ENCODE peak calls at places on chromosomes 11 and 22, in six cellular contexts. E, N, T, U, K and F are unnamed samples.

GRCh38 chr11:75273989-75274391 is 33.4 kb downstream of the TPBGL start:
- DNase-seq in E (no peak), T (no peak), K (no peak), U (peak; percentile 22), N (no peak), F (no peak)

GRCh38 chr11:87300640-87301381 is 263.1 kb downstream of the TMEM135 start:
- DNase-seq in T (peak; percentile 7), U (no peak), E (peak; percentile 25), N (no peak), K (no peak), F (no peak)

GRCh38 chr11:85779956-85780640 is 30.8 kb downstream of the SYTL2 start:
- DNase-seq in T (peak; percentile 41), K (no peak), E (no peak), U (no peak), N (no peak), F (no peak)

GRCh38 chr11:72591785-72592490 is 82.3 kb downstream of the PDE2A start:
- DNase-seq in K (no peak), E (no peak), T (no peak), U (no peak), N (no peak), F (no peak)

GRCh38 chr22:33393432-33393831 is 335.3 kb upstream of the SYN3 start:
- DNase-seq in K (no peak), E (no peak), N (no peak), U (no peak), T (no peak), F (no peak)

GRCh38 chr11:88292156-88292844 is 45.2 kb downstream of the CTSC start:
- DNase-seq in U (peak; percentile 54), K (no peak), E (peak; percentile 58), T (peak; percentile 31), N (no peak), F (no peak)

GRCh38 chr11:101327908-101328307 is 198.3 kb upstream of the PGR start:
- DNase-seq in K (no peak), E (no peak), T (no peak), U (no peak), N (no peak), F (no peak)

GRCh38 chr11:76303399-76303798 is 77.5 kb downstream of the THAP12 start:
- DNase-seq in E (no peak), N (no peak), K (no peak), T (no peak), U (no peak), F (no peak)

GRCh38 chr11:129041611-129042018 is 98.9 kb upstream of the TP53AIP1 start:
- DNase-seq in N (no peak), K (no peak), T (no peak), U (no peak), E (no peak), F (no peak)

GRCh38 chr22:28268845-28269244 is 349.8 kb upstream of the PITPNB start:
- DNase-seq in T (no peak), U (no peak), N (no peak), K (no peak), E (no peak), F (no peak)

GRCh38 chr22:50305658-50306566 is 1.5 kb downstream of the PLXNB2 start:
- DNase-seq in E (peak; percentile 89), T (peak; percentile 85), U (peak; percentile 88), K (peak; percentile 36), N (no peak), F (peak; percentile 90)

GRCh38 chr11:110912437-110912836 is 200.2 kb upstream of the ARHGAP20 start:
- DNase-seq in N (no peak), T (no peak), K (no peak), E (no peak), U (no peak), F (no peak)

GRCh38 chr11:38315151-38315550 is 1717.1 kb upstream of the RAG2 start:
- DNase-seq in N (no peak), E (no peak), T (no peak), U (no peak), K (no peak), F (no peak)

GRCh38 chr11:390175-390574 is 3.8 kb upstream of the PKP3 start:
- DNase-seq in K (no peak), U (peak; percentile 64), T (no peak), E (peak; percentile 55), N (no peak), F (no peak)

GRCh38 chr11:44030276-44030932 is 17.4 kb upstream of the ACCSL start:
- DNase-seq in N (peak; percentile 45), E (no peak), U (no peak), K (no peak), T (no peak), F (peak; percentile 78)

GRCh38 chr11:970319-970871 is 44.7 kb downstream of the AP2A2 start:
- DNase-seq in E (no peak), U (no peak), N (no peak), T (no peak), K (no peak), F (no peak)

GRCh38 chr22:27394806-27395404 is 406.7 kb downstream of the MN1 start:
- DNase-seq in U (no peak), E (no peak), T (no peak), N (no peak), K (no peak), F (no peak)

GRCh38 chr11:20162824-20163777 is 2.8 kb upstream of the DBX1 start:
- DNase-seq in U (no peak), E (no peak), K (no peak), N (peak; percentile 79), T (peak; percentile 24), F (no peak)

GRCh38 chr22:49366437-49366836 is 461.2 kb downstream of the BRD1 start:
- DNase-seq in E (no peak), N (no peak), T (no peak), K (no peak), U (peak; percentile 13), F (no peak)

GRCh38 chr22:35580351-35581022 is 36.6 kb downstream of the MB start:
- DNase-seq in K (no peak), E (no peak), U (no peak), N (no peak), T (no peak), F (no peak)

GRCh38 chr11:71192629-71193028 is 59.7 kb downstream of the SHANK2 start:
- DNase-seq in K (no peak), U (no peak), T (no peak), N (no peak), E (no peak), F (no peak)

GRCh38 chr11:71190551-71190950 is 61.8 kb downstream of the SHANK2 start:
- DNase-seq in N (no peak), K (no peak), U (no peak), E (no peak), T (no peak), F (no peak)

GRCh38 chr11:71188886-71189767 is 63.2 kb downstream of the SHANK2 start:
- DNase-seq in E (no peak), N (no peak), K (no peak), T (no peak), U (no peak), F (no peak)

GRCh38 chr11:71189768-71190315 is 62.5 kb downstream of the SHANK2 start:
- DNase-seq in N (no peak), U (no peak), T (no peak), K (no peak), E (no peak), F (no peak)

GRCh38 chr11:71191201-71191600 is 61.2 kb downstream of the SHANK2 start:
- DNase-seq in E (no peak), T (no peak), N (no peak), U (no peak), K (no peak), F (no peak)
- TF ChIP-seq EP300 in E (no peak), T (no peak), N (no peak), U (no peak), K (no peak), F (no peak)

GRCh38 chr11:60910711-60911366 is 3.1 kb upstream of the TMEM109 start:
- DNase-seq in U (no peak), K (no peak), E (no peak), T (no peak), N (no peak), F (no peak)

GRCh38 chr11:60913793-60914619 is at the start of gene TMEM109:
- DNase-seq in U (peak; percentile 90), K (peak; percentile 86), E (peak; percentile 90), T (peak; percentile 87), N (peak; percentile 90), F (peak; percentile 91)

GRCh38 chr11:60912223-60912850 is 1.6 kb upstream of the TMEM109 start:
- DNase-seq in K (no peak), E (no peak), U (no peak), N (no peak), T (no peak), F (no peak)

GRCh38 chr11:60914620-60915249 is 777 bp downstream of the TMEM109 start:
- DNase-seq in K (no peak), U (no peak), T (no peak), N (peak; percentile 65), E (peak; percentile 38), F (no peak)

GRCh38 chr11:60912851-60913550 is 957 bp upstream of the TMEM109 start:
- DNase-seq in E (no peak), T (no peak), U (peak; percentile 46), N (no peak), K (no peak), F (no peak)
- H3K4me3 ChIP-seq in E (no peak overlapping the region), T (peak overlapping the region; percentile 76), U (peak overlapping the region; percentile 93), N (no peak overlapping the region), K (peak overlapping the region; percentile 82), F (no peak overlapping the region)

DNA sequence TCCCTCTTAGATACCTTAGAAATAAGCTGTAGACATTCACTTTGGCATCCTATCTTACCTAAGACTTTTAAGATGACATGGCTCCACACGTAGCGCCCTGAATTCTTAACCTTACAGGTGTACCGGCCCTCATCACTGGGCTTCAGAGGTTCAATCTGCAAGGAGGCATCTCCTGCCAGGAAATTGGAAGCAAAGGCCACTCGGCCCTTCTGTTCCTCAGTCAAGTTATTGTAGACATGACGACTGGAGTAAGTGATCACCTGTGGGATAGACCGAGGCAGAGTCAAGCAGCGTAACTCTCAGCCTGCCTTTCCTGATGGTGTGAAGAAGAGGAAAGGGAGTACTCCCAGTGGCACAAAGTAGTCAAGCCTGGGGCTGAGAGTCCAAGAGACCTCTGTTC is 22.5 kb upstream of the HSPA8 start:
- DNase-seq in U (no peak), N (no peak), E (no peak), T (no peak), K (no peak), F (no peak)
- H3K27ac ChIP-seq in U (no peak overlapping the region), N (no peak overlapping the region), E (no peak overlapping the region), T (no peak overlapping the region), K (no peak overlapping the region), F (no peak overlapping the region)

GRCh38 chr22:44638966-44639739 is 62.9 kb upstream of the PRR5 start:
- DNase-seq in K (no peak), E (no peak), U (no peak), N (no peak), T (no peak), F (no peak)
- TF ChIP-seq EP300 in K (no peak), E (peak; percentile 19), U (no peak), N (no peak), T (no peak), F (no peak)

GRCh38 chr22:31288496-31289235 is 3.6 kb downstream of the PIK3IP1 start:
- DNase-seq in T (no peak), U (no peak), E (no peak), K (no peak), N (no peak), F (no peak)
- H3K4me3 ChIP-seq in T (no peak overlapping the region), U (peak overlapping the region; percentile 70), E (no peak overlapping the region), K (no peak overlapping the region), N (no peak overlapping the region), F (no peak overlapping the region)

GRCh38 chr22:40908895-40909294 is 42.3 kb upstream of the RBX1 start:
- DNase-seq in U (no peak), N (no peak), T (no peak), E (no peak), K (no peak), F (no peak)
- H3K27ac ChIP-seq in U (no peak overlapping the region), N (no peak overlapping the region), T (no peak overlapping the region), E (no peak overlapping the region), K (no peak overlapping the region), F (no peak overlapping the region)